ENCODE peak calls at places on chromosomes 4 and X, in five cellular contexts. T is right atrium auricular region, B is stomach, J is cardiac muscle cell, M is fibroblast of lung. X is an unnamed sample.

GRCh38 chr4:16005671-16006070 is 42.7 kb upstream of the FGFBP2 start:
- DNase-seq in B (no peak), T (no peak), M (no peak), J (no peak), X (no peak)

GRCh38 chr4:147019061-147019460 is 73.4 kb upstream of the TTC29 start:
- DNase-seq in B (peak), T (peak), M (peak), J (peak), X (peak)

GRCh38 chr4:93469560-93469959 is 359.0 kb upstream of the ATOH1 start:
- DNase-seq in M (no peak), J (no peak), B (no peak), T (no peak), X (no peak)

GRCh38 chr4:15906024-15906443 is 32.5 kb downstream of the FGFBP1 start:
- DNase-seq in J (no peak), B (peak), M (no peak), T (no peak), X (peak)

GRCh38 chr4:166121897-166122296 is 248.9 kb downstream of the TLL1 start:
- DNase-seq in T (no peak), B (no peak), M (no peak), J (no peak), X (no peak)

GRCh38 chr4:114924311-114924710 is 189.1 kb downstream of the NDST4 start:
- DNase-seq in M (no peak), T (no peak), J (no peak), B (no peak), X (no peak)

GRCh38 chr4:110197421-110198398 is 705 bp downstream of the ELOVL6 start:
- DNase-seq in B (no peak), T (no peak), J (peak), M (peak), X (peak)

GRCh38 chr4:10164877-10165283 is 48.3 kb upstream of the WDR1 start:
- DNase-seq in M (peak), T (no peak), B (peak), J (peak), X (no peak)

GRCh38 chr4:165700855-165701254 is 172.2 kb upstream of the TLL1 start:
- DNase-seq in B (no peak), J (no peak), M (no peak), T (no peak), X (no peak)

GRCh38 chr4:127181001-127181400 is 451.8 kb upstream of the INTU start:
- DNase-seq in B (no peak), T (no peak), J (no peak), M (no peak), X (no peak)

GRCh38 chr4:111494471-111494870 is 650.8 kb upstream of the FAM241A start:
- DNase-seq in J (peak), M (no peak), T (no peak), B (no peak), X (no peak)

GRCh38 chr4:75605928-75606327 is 24.4 kb downstream of the CDKL2 start:
- DNase-seq in J (no peak), T (no peak), B (no peak), M (no peak), X (no peak)

GRCh38 chrX:120274958-120275357 is 24.3 kb downstream of the ZBTB33 start:
- DNase-seq in B (no peak), T (no peak), J (no peak), M (no peak), X (no peak)

GRCh38 chr4:48575964-48576363 is 85.9 kb downstream of the ZAR1 start:
- DNase-seq in B (no peak), J (peak), T (no peak), M (peak), X (no peak)

GRCh38 chrX:103644125-103644524 is 15.3 kb downstream of the TCEAL1 start:
- DNase-seq in T (no peak), M (no peak), J (no peak), B (no peak), X (no peak)

GRCh38 chrX:129831486-129831885 is 12.2 kb downstream of the ZDHHC9 start:
- DNase-seq in J (no peak), T (no peak), M (no peak), B (no peak), X (no peak)

GRCh38 chr4:128600996-128601857 is 208.3 kb upstream of the JADE1 start:
- DNase-seq in B (peak), M (peak), J (peak), T (peak), X (peak)

GRCh38 chr4:24895461-24895860 is 17.4 kb downstream of the CCDC149 start:
- DNase-seq in T (no peak), B (no peak), J (no peak), M (no peak), X (peak)

GRCh38 chr4:56990109-56990508 is 11.4 kb downstream of the POLR2B start:
- DNase-seq in M (peak), B (no peak), J (peak), T (no peak), X (no peak)

GRCh38 chr4:171846893-171847292 is 33.7 kb downstream of the GALNTL6 start:
- DNase-seq in J (no peak), M (no peak), B (no peak), T (no peak), X (no peak)

GRCh38 chr4:99759346-99759984 is 57.2 kb upstream of the DAPP1 start:
- DNase-seq in T (no peak), J (no peak), M (no peak), B (no peak), X (no peak)

GRCh38 chr4:140085062-140085622 is 68.8 kb downstream of the MAML3 start:
- DNase-seq in J (no peak), T (no peak), M (no peak), B (no peak), X (no peak)

GRCh38 chrX:56029691-56030090 is 202.5 kb upstream of the KLF8 start:
- DNase-seq in M (no peak), J (no peak), B (no peak), T (no peak), X (no peak)

GRCh38 chrX:72573158-72573511 is 492 bp upstream of the HDAC8 start:
- DNase-seq in J (no peak), M (no peak), T (no peak), B (no peak), X (no peak)

GRCh38 chr4:1249148-1249730 is 309 bp upstream of the CTBP1 start:
- DNase-seq in J (peak), B (peak), M (peak), T (peak), X (peak)

GRCh38 chrX:118823263-118824172 is at the start of gene ZCCHC12:
- DNase-seq in J (peak), T (no peak), M (peak), B (peak), X (no peak)

GRCh38 chr4:174563399-174563798 is 41.1 kb upstream of the HPGD start:
- DNase-seq in T (no peak), B (no peak), J (no peak), M (no peak), X (no peak)

GRCh38 chr4:80125252-80126177 is 52.5 kb upstream of the ANTXR2 start:
- DNase-seq in J (peak), T (no peak), M (peak), B (no peak), X (no peak)

GRCh38 chr4:140004580-140005314 is 149.2 kb downstream of the MAML3 start:
- DNase-seq in J (peak), B (peak), T (no peak), M (peak), X (no peak)

GRCh38 chr4:128776794-128777216 is 32.7 kb upstream of the JADE1 start:
- DNase-seq in J (peak), B (peak), M (peak), T (peak), X (peak)

GRCh38 chrX:13470680-13470967 is 98.8 kb upstream of the EGFL6 start:
- DNase-seq in J (no peak), B (no peak), M (no peak), T (no peak), X (no peak)

GRCh38 chrX:126820700-126821420 is 1.3 kb downstream of the PRR32 start:
- DNase-seq in T (peak), J (no peak), B (no peak), M (no peak), X (no peak)

GRCh38 chrX:104988038-104988437 is 232.5 kb downstream of the TEX13A start:
- DNase-seq in J (no peak), M (no peak), B (no peak), T (no peak), X (no peak)

GRCh38 chr4:156970501-156971167 is 965 bp downstream of the PDGFC start:
- DNase-seq in T (peak), J (peak), M (peak), B (peak), X (no peak)
- TF ChIP-seq CTCF in T (peak), J (peak), M (peak), B (peak), X (peak)

DNA sequence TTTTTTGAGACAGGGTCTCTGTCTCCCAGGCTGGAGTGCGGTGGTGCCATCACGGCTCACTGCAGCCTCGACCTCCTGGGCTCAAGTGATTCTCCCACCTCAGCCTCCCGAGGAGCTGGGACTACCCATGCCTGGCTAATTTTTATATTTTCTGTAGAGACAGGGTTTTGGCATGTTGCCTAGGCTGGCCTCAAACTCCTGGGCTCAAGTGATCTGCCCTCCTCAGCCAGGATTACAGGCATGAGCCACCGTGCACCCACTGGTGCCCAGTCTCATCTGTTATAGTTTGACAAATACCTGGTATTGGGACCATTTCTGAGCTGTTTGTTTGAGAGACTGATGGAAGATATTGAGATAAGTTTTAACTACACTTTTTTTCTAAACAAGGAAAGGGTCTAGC is 57.5 kb upstream of the SMIM10 start:
- DNase-seq in J (peak), B (no peak), T (no peak), M (no peak), X (no peak)
- H3K27ac ChIP-seq in J (peak), B (no peak), T (no peak), M (no peak), X (no peak)

DNA sequence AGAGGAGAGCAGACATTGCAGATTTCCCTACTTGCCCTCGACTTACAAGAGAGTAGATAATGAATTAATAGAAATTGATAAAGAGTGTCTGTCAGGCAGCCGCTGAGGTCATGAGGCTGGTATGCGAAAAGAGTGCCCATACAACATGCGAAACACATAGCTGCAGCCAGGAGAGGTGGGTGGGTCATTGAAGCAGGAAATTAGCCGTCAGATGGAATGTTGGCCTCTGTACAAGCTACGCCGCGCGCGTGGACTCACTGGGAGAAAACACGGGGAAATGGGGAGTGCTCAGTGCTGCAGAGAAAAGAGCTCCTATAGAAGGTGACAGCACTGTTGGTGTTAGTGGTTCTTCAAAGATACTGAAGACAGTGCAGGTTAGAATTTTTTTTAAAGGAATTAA is 125.1 kb downstream of the RAPGEF2 start:
- DNase-seq in M (peak), T (peak), B (peak), J (peak), X (peak)
- TF ChIP-seq CTCF in M (no peak), T (peak), B (peak), J (no peak), X (peak)

DNA sequence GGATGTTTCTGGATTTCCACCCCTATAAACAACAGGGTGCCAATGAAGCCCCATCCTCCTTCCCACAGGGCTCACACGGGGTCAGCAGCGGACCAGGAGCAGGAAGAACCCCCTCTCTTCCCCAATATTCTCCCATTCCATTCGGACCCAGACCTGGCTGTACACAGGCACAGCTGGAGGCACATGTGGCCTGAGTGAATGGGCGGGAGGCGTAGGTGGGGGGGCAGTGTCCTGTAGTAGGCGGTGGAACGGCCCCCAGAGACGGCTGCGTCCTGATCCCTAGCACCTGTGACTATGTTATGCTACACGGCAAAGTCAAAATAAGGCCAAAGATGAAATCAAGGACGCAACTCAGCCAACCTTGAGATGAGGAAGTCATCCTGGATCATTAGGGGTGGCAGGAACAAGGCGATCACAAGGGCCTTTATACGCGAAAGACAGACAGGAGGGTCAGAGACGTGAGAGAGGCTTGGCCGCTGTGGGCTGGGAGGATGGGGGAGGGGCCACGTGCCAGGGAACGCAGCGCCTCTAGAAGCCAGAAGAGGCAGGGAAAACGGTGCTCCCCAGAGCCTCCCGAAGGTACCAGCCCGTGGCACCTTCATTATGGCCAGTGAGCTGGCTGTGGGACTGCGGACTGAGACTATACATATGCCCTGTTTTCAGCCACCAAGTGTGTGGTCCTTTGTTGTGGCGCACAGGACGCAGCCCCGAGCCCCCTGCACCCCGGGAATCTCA is 75.6 kb downstream of the WFS1 start:
- DNase-seq in M (no peak), B (no peak), J (no peak), T (no peak), X (no peak)
- H3K27ac ChIP-seq in M (no peak), B (no peak), J (no peak), T (no peak), X (no peak)

GRCh38 chr4:5389756-5390155 is 318.6 kb downstream of the EVC2 start:
- DNase-seq in B (no peak), J (no peak), T (no peak), M (no peak), X (no peak)
- TF ChIP-seq CTCF in B (no peak), J (no peak), T (no peak), M (no peak), X (no peak)

X was measured in foreskin keratinocyte.